ENCODE peak calls at places on chromosomes 3 and 15, in four cellular contexts. A is stimulated activated CD4-positive, alpha-beta T cell treated with anti-CD3 and anti-CD28 coated beads, Interleukin-1b, Interleukin-23, amount 100 ng/mL, for 48 hours; C is H9; V is iris pigment epithelial cell. E is an unnamed sample.

GRCh38 chr15:99238849-99239248 is 10.5 kb downstream of the TTC23 start:
- DNase-seq in C (no peak), V (peak; percentile 31), A (no peak), E (no peak)

GRCh38 chr15:88605507-88606436 is 15.4 kb upstream of the AEN start:
- DNase-seq in V (no peak), A (peak; percentile 50), C (peak; percentile 80), E (no peak)

GRCh38 chr15:38225381-38225780 is 27.3 kb upstream of the SPRED1 start:
- DNase-seq in V (peak; percentile 9), C (no peak), A (no peak), E (no peak)

GRCh38 chr3:124207873-124208473 is 216.0 kb upstream of the ROPN1 start:
- DNase-seq in A (no peak), C (no peak), V (no peak), E (no peak)

GRCh38 chr3:7166460-7166859 is 305.5 kb downstream of the GRM7 start:
- DNase-seq in A (no peak), V (no peak), C (no peak), E (no peak)

GRCh38 chr3:182618981-182619591 is 174.2 kb upstream of the ATP11B start:
- DNase-seq in C (no peak), V (peak; percentile 78), A (no peak), E (peak; percentile 48)

GRCh38 chr15:95459288-95459687 is 871.2 kb upstream of the NR2F2 start:
- DNase-seq in V (peak; percentile 28), C (no peak), A (no peak), E (no peak)

GRCh38 chr3:9087831-9088413 is 124.7 kb upstream of the RAD18 start:
- DNase-seq in A (no peak), V (no peak), C (no peak), E (no peak)

GRCh38 chr15:31265090-31265870 is 61.4 kb upstream of the KLF13 start:
- DNase-seq in V (no peak), C (peak; percentile 20), A (no peak), E (no peak)

GRCh38 chr15:40873625-40874561 is at the start of gene RHOV:
- DNase-seq in V (peak; percentile 44), C (peak; percentile 94), A (peak; percentile 49), E (peak; percentile 47)

GRCh38 chr3:127672429-127673190 is at the start of gene ABTB1:
- DNase-seq in V (peak; percentile 75), A (peak; percentile 85), C (peak; percentile 86), E (peak; percentile 69)

GRCh38 chr3:21750831-21751391 is at the start of gene ZNF385D:
- DNase-seq in A (no peak), C (peak; percentile 95), V (peak; percentile 34), E (peak; percentile 63)

GRCh38 chr3:165443664-165444063 is 247.5 kb upstream of the SLITRK3 start:
- DNase-seq in A (no peak), V (no peak), C (no peak), E (no peak)

GRCh38 chr3:49940667-49941249 is 808 bp downstream of the RBM6 start:
- DNase-seq in A (no peak), C (no peak), V (no peak), E (no peak)

GRCh38 chr3:128197855-128198254 is 44.6 kb downstream of the EEFSEC start:
- DNase-seq in A (no peak), C (no peak), V (no peak), E (no peak)

GRCh38 chr3:140834266-140835037 is 107.2 kb upstream of the SLC25A36 start:
- DNase-seq in A (no peak), C (no peak), V (peak; percentile 25), E (peak; percentile 32)

GRCh38 chr15:82810061-82810862 is 834 bp downstream of the WHAMM start:
- DNase-seq in V (peak; percentile 81), A (peak; percentile 10), C (peak; percentile 35), E (peak; percentile 78)

GRCh38 chr3:129615751-129616281 is 9.3 kb upstream of the PLXND1 start:
- DNase-seq in C (no peak), V (no peak), A (no peak), E (no peak)

GRCh38 chr3:160641675-160642330 is 35.2 kb upstream of the ARL14 start:
- DNase-seq in A (no peak), C (no peak), V (peak; percentile 30), E (peak; percentile 58)

GRCh38 chr15:34719051-34719882 is 35.5 kb downstream of the GJD2 start:
- DNase-seq in A (no peak), C (no peak), V (no peak), E (no peak)

GRCh38 chr3:11199902-11200678 is 45.8 kb downstream of the HRH1 start:
- DNase-seq in V (no peak), C (no peak), A (no peak), E (no peak)

GRCh38 chr3:159532577-159532976 is 456.1 kb upstream of the IL12A start:
- DNase-seq in A (no peak), C (no peak), V (peak; percentile 11), E (no peak)

GRCh38 chr3:111695584-111696213 is 100.6 kb upstream of the ZBED2 start:
- DNase-seq in C (no peak), A (peak; percentile 27), V (peak; percentile 90), E (peak; percentile 78)

GRCh38 chr3:52056521-52056967 is at the start of gene DUSP7:
- DNase-seq in V (peak; percentile 71), C (peak; percentile 58), A (peak; percentile 66), E (no peak)

GRCh38 chr3:132595036-132595435 is 2.0 kb upstream of the ACKR4 start:
- DNase-seq in A (no peak), C (peak; percentile 32), V (peak; percentile 82), E (peak; percentile 27)

GRCh38 chr15:41848595-41848994 is 9.9 kb downstream of the PLA2G4B start:
- DNase-seq in C (no peak), V (no peak), A (peak; percentile 64), E (no peak)

GRCh38 chr15:74815121-74815933 is 2.7 kb downstream of the LMAN1L start:
- DNase-seq in V (no peak), A (no peak), C (no peak), E (no peak)

GRCh38 chr15:76011611-76012010 is 613 bp downstream of the NRG4 start:
- DNase-seq in A (no peak), V (no peak), C (no peak), E (no peak)

GRCh38 chr3:43176666-43177065 is 70.8 kb upstream of the POMGNT2 start:
- DNase-seq in C (no peak), A (no peak), V (no peak), E (no peak)

GRCh38 chr3:166455724-166456123 is 618.5 kb upstream of the BCHE start:
- DNase-seq in C (no peak), A (no peak), V (peak; percentile 30), E (no peak)

GRCh38 chr3:126891141-126891540 is 91.8 kb upstream of the PLXNA1 start:
- DNase-seq in A (no peak), V (no peak), C (no peak), E (no peak)

GRCh38 chr15:60421544-60421943 is 23.8 kb upstream of the ANXA2 start:
- DNase-seq in V (peak; percentile 87), C (no peak), A (no peak), E (peak; percentile 32)

GRCh38 chr15:40731034-40731433 is 24.0 kb downstream of the RMDN3 start:
- DNase-seq in C (no peak), A (no peak), V (peak; percentile 31), E (no peak)

GRCh38 chr3:188272481-188273372 is 118.8 kb downstream of the LPP start:
- DNase-seq in C (no peak), V (peak; percentile 95), A (no peak), E (peak; percentile 77)

GRCh38 chr3:81947359-81947758 is 185.9 kb upstream of the GBE1 start:
- DNase-seq in C (no peak), V (no peak), A (no peak), E (no peak)

GRCh38 chr3:122635789-122636188 is 44.9 kb upstream of the PARP14 start:
- DNase-seq in A (no peak), V (peak; percentile 70), C (no peak), E (no peak)

GRCh38 chr3:46711305-46711704 is 6.4 kb downstream of the PRSS50 start:
- DNase-seq in C (no peak), V (no peak), A (no peak), E (no peak)

GRCh38 chr15:33086500-33087141 is 107.9 kb downstream of the FMN1 start:
- DNase-seq in V (peak; percentile 71), A (no peak), C (no peak), E (peak; percentile 47)

GRCh38 chr15:73714695-73715301 is 30.6 kb downstream of the CD276 start:
- DNase-seq in C (no peak), V (no peak), A (no peak), E (no peak)

GRCh38 chr3:12992629-12993021 is 80.6 kb downstream of the IQSEC1 start:
- DNase-seq in A (no peak), V (no peak), C (no peak), E (no peak)